ENCODE peak calls at places on chromosomes 11 and 22, in ten cellular contexts. F, V, W, Y, X, E, B, Q, U and D are unnamed samples.

GRCh38 chr11:123111465-123111864 is 49.5 kb upstream of the HSPA8 start:
- DNase-seq in V (peak; percentile 71), B (no peak), U (no peak), Y (peak; percentile 39), X (no peak), E (no peak), W (peak; percentile 36), F (no peak), Q (no peak), D (no peak)

GRCh38 chr11:73259406-73260126 is 12.6 kb upstream of the P2RY6 start:
- DNase-seq in W (no peak), E (no peak), V (no peak), F (no peak), B (no peak), Y (no peak), Q (no peak), X (peak; percentile 38), U (no peak), D (no peak)

GRCh38 chr11:62896049-62896448 is 15.4 kb downstream of the SLC3A2 start:
- DNase-seq in F (no peak), W (no peak), V (no peak), B (no peak), U (no peak), Y (no peak), E (no peak), X (no peak), Q (no peak), D (no peak)

GRCh38 chr11:45472713-45473317 is 186.7 kb upstream of the SYT13 start:
- DNase-seq in Q (no peak), W (no peak), V (no peak), X (peak; percentile 67), E (no peak), Y (no peak), U (no peak), B (no peak), F (no peak), D (no peak)

GRCh38 chr11:123069878-123070821 is 8.2 kb upstream of the HSPA8 start:
- DNase-seq in U (no peak), X (no peak), Y (no peak), W (no peak), E (no peak), V (no peak), F (no peak), B (no peak), Q (no peak), D (no peak)

GRCh38 chr11:79294845-79295520 is 145.8 kb downstream of the TENM4 start:
- DNase-seq in V (no peak), X (no peak), U (no peak), B (no peak), F (peak; percentile 15), W (peak; percentile 69), Q (no peak), E (no peak), Y (no peak), D (no peak)

GRCh38 chr22:47198801-47199251 is 436.4 kb downstream of the TBC1D22A start:
- DNase-seq in F (no peak), W (no peak), U (no peak), B (no peak), X (peak; percentile 62), E (no peak), Y (no peak), Q (no peak), V (no peak), D (no peak)

GRCh38 chr22:49198705-49199084 is 629.0 kb downstream of the BRD1 start:
- DNase-seq in W (no peak), Q (no peak), F (no peak), X (peak; percentile 67), V (no peak), Y (no peak), E (no peak), B (no peak), U (no peak), D (no peak)

GRCh38 chr22:46965552-46966494 is 203.4 kb downstream of the TBC1D22A start:
- DNase-seq in Q (no peak), W (no peak), E (no peak), X (peak; percentile 62), F (no peak), U (no peak), Y (no peak), V (no peak), B (no peak), D (no peak)

GRCh38 chr11:1338201-1339065 is 29.0 kb upstream of the TOLLIP start:
- DNase-seq in V (no peak), W (no peak), Y (no peak), U (no peak), X (no peak), B (no peak), E (no peak), F (no peak), Q (no peak), D (no peak)

GRCh38 chr11:73257342-73258103 is 14.6 kb upstream of the P2RY6 start:
- DNase-seq in W (peak; percentile 73), Y (no peak), F (no peak), V (peak; percentile 91), U (no peak), Q (no peak), X (peak; percentile 93), B (no peak), E (no peak), D (no peak)

GRCh38 chr11:83403990-83404389 is 117.8 kb upstream of the CCDC90B start:
- DNase-seq in Y (no peak), B (no peak), X (no peak), F (no peak), U (no peak), Q (no peak), V (no peak), W (peak; percentile 37), E (no peak), D (no peak)

GRCh38 chr11:119147604-119148333 is 1.1 kb upstream of the ABCG4 start:
- DNase-seq in E (no peak), X (no peak), F (no peak), Q (no peak), Y (no peak), B (no peak), W (peak; percentile 41), U (no peak), V (no peak), D (no peak)

GRCh38 chr22:46453006-46453828 is 84.2 kb downstream of the CELSR1 start:
- DNase-seq in X (no peak), F (no peak), U (no peak), Y (no peak), V (peak; percentile 83), E (no peak), W (no peak), Q (no peak), B (no peak), D (no peak)

GRCh38 chr11:89491141-89491690 is at the start of gene NOX4:
- DNase-seq in F (no peak), Y (peak; percentile 65), Q (no peak), X (peak; percentile 87), W (peak; percentile 73), E (peak; percentile 75), U (no peak), V (no peak), B (no peak), D (no peak)